ENCODE peak calls at places on chromosome 12, in four cellular contexts. J is neuronal stem cell, Q is mesenchymal stem cell, O is trophoblast cell. A is an unnamed sample.

GRCh38 chr12:12718853-12719252 is 1.7 kb downstream of the CDKN1B start:
- DNase-seq in J (no peak), Q (peak), O (no peak), A (no peak)

GRCh38 chr12:117513353-117513752 is 151.9 kb upstream of the NOS1 start:
- DNase-seq in J (no peak), Q (no peak), O (no peak), A (no peak)

GRCh38 chr12:107580750-107581529 is 104.7 kb upstream of the PWP1 start:
- DNase-seq in J (peak), Q (no peak), O (no peak), A (peak)

GRCh38 chr12:18706798-18707197 is 31.0 kb downstream of the PLCZ1 start:
- DNase-seq in J (no peak), Q (no peak), O (no peak), A (no peak)

GRCh38 chr12:116053479-116054195 is 223.9 kb downstream of the MED13L start:
- DNase-seq in J (no peak), Q (peak), O (no peak), A (no peak)

GRCh38 chr12:40775681-40776080 is 83.4 kb downstream of the CNTN1 start:
- DNase-seq in J (no peak), Q (no peak), O (no peak), A (no peak)

GRCh38 chr12:96108321-96108720 is 72.9 kb upstream of the LTA4H start:
- DNase-seq in J (no peak), Q (no peak), O (no peak), A (peak)

GRCh38 chr12:32896438-32897275 is at the start of gene PKP2:
- DNase-seq in J (peak), Q (peak), O (peak), A (peak)

GRCh38 chr12:94710933-94711332 is 60.6 kb upstream of the TMCC3 start:
- DNase-seq in J (no peak), Q (no peak), O (no peak), A (peak)

GRCh38 chr12:104467346-104467837 is 10.6 kb downstream of the CHST11 start:
- DNase-seq in J (no peak), Q (no peak), O (no peak), A (no peak)

GRCh38 chr12:105273601-105274000 is 37.6 kb upstream of the APPL2 start:
- DNase-seq in J (no peak), Q (no peak), O (no peak), A (no peak)

GRCh38 chr12:80655751-80656150 is 51.7 kb upstream of the MYF6 start:
- DNase-seq in J (no peak), Q (no peak), O (no peak), A (no peak)

GRCh38 chr12:3352230-3352629 is 138.8 kb upstream of the PRMT8 start:
- DNase-seq in J (no peak), Q (no peak), O (no peak), A (no peak)

DNA sequence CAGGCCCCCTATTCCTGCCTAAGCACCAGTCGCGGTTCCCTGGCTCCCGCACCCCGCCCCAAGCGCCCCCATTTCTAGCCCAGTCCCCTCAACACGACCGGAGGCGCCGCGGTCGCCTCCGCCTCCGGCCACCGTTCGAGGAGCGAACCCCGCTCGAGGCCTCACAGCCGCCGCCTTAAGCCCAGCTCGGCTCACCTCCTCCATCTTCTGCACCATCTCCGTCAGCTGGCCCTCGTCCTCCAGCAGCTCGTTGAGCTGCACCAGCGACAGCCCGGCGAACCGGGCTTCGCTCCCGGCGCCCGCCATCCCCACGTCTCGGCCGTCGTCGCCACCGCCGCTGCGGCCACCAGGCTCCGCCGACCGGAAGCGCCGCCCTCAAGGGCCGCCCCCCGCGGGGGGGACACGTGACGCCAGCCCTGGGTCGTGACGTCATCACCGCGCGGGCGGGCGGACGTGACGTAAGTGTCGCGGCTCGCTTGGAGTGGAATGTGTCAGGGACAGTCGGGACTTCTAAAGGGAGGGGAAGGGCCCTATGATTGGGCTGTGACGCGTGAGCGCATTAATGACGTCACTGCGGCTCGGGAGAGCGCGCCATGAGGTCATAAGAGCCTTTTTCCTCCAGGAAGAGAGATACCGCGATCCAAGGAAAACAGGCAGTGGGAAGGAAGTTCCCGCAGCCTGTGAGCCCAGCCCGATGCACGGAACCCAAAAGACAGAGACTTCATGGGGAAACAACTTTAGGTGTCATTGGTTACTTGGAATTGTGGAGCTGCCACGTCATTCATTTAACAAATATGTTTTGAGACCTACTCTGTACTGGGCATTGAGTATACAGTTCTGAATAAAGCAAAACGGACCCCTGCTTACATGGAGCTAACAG is at the start of gene VPS37B:
- DNase-seq in J (peak), Q (peak), O (peak), A (peak)
- H3K23ac ChIP-seq in J (peak), Q (peak), O (peak), A (no peak)

GRCh38 chr12:11623382-11623781 is 26.1 kb upstream of the ETV6 start:
- DNase-seq in J (no peak), Q (peak), O (peak), A (no peak)

GRCh38 chr12:11624126-11624525 is 25.3 kb upstream of the ETV6 start:
- DNase-seq in J (no peak), Q (no peak), O (no peak), A (no peak)

GRCh38 chr12:11621797-11622423 is 27.6 kb upstream of the ETV6 start:
- DNase-seq in J (no peak), Q (peak), O (no peak), A (peak)

GRCh38 chr12:11628353-11628752 is 21.1 kb upstream of the ETV6 start:
- DNase-seq in J (no peak), Q (no peak), O (no peak), A (no peak)

DNA sequence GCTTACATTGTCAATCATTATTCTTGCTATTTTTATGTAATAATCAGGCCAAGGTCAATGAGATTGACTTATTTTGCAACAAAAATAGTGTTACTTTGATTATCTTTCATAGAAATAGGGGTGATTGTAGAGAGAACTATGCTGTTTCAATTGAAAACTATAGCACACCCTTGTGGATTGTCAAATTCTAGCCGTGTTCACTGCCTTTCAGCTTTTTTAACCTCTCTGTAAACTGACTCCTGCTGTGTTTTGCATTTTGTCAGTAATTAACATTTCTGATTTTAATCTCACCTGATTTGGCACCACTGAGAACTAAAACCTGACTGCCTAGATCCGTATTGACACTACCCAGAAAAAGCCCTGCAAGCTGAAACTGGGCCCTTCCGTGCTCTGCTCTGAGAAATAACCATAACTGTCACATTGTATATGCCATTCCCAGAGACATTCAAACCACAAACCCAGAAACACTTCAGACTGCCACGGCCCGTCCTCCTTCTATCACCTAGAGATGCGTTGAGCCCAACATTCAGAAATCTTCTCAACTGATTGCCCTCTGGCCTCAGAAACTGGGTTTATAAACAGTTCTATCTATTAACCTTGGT is 26.6 kb upstream of the ETV6 start:
- DNase-seq in J (no peak), Q (peak), O (no peak), A (no peak)
- H2BK12ac ChIP-seq in J (no peak), Q (no peak), O (no peak), A (no peak)

DNA sequence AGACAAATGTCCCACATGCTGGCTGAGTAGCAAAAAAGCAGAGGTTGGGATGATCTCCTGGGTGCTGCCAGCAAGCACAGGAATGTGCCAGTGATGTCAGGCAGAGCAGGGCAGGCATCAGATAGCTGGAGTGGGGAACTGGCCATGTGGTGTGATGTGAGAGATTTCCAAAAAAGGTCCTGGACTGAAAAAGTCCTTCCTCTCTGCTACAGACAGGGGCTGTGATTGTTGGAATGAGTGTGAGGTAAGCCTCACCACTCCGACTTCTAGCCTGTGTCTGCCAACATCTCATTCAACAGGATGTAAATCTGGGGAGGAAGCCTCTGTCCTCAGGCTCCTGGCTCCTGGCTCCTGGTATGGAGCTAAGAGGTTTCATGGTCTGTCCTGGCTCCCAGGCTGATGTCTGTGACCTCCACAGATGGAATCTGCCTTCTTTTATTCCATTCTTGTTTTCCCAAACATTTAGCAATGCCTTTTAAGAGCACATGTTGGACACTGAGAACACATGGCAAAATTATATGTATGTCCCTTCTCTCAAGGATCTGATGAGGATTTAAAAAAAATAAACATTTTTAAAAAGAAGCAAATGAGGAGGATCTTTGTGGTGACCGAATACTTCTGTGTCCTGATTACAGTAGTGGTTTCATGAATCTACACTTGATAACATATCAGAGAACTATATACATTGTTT is 50.1 kb upstream of the STK38L start:
- DNase-seq in J (no peak), Q (peak), O (no peak), A (no peak)
- H3K18ac ChIP-seq in J (no peak), Q (peak), O (no peak), A (no peak)

GRCh38 chr12:26007563-26007962 is 49.1 kb downstream of the RASSF8 start:
- DNase-seq in J (no peak), Q (no peak), O (no peak), A (no peak)

GRCh38 chr12:26010293-26010821 is 51.9 kb downstream of the RASSF8 start:
- DNase-seq in J (no peak), Q (no peak), O (no peak), A (no peak)

GRCh38 chr12:26011099-26011498 is 52.6 kb downstream of the RASSF8 start:
- DNase-seq in J (no peak), Q (peak), O (no peak), A (no peak)

GRCh38 chr12:26014085-26014484 is 55.6 kb downstream of the RASSF8 start:
- DNase-seq in J (no peak), Q (no peak), O (no peak), A (no peak)

GRCh38 chr12:26009593-26009992 is 51.1 kb downstream of the RASSF8 start:
- DNase-seq in J (no peak), Q (no peak), O (peak), A (no peak)
- H3K23ac ChIP-seq in J (no peak), Q (no peak), O (no peak), A (no peak)

GRCh38 chr12:113725557-113725876 is 240.6 kb downstream of the RBM19 start:
- DNase-seq in J (no peak), Q (no peak), O (no peak), A (no peak)
- H2BK12ac ChIP-seq in J (no peak), Q (no peak), O (no peak), A (no peak)

DNA sequence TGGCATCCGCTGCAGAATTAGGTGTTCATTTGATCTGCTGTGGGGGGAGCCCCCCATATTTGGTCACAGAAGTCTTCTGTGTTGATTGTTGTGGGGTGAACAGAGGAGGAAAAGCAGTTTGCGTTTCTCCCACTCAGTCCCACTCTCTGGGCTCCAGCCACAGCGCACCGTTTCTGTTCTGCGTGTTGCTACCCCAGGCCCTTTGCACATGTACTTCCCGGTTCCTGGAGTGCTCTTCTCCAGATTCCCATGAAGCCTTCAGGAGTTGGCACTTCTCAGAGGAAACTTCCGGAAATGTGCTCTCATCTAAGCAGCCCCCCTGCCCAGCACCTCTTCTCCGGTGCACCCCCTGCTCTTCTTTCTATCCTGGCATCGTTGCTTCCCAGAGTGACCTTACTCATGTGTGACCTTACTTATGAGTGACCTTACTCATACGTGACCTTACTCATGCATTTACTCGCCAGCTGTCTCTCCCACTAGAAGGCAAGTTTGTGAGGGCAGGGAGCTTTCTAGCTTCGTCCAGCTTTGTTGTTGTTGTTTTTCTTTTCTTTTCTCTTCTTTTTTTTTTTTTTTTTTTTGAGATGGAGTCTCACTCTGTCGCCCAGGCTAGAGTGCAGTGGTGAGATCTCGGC is 93.7 kb downstream of the SCARB1 start:
- DNase-seq in J (no peak), Q (no peak), O (no peak), A (no peak)
- H3K18ac ChIP-seq in J (no peak), Q (peak), O (no peak), A (no peak)

DNA sequence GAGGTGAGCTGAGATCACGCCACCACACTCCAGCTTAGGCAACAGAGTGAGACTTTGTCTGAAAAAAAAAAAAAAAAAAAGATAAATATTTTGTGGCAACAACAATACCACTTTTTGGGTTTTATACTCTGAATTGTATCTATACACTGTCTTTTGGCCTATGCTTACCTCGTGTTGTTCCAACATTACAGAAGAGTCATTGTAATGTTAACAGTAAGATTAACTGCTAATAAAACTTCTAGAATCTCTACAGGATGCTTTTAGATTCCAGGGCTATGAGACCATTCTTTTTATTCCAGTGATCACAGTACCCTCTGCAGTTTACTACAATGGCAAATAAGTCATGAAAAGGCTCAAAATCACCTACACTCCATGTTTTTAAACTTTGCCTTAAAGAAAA is 11.6 kb downstream of the IFT81 start:
- DNase-seq in J (no peak), Q (no peak), O (no peak), A (no peak)
- H3K23ac ChIP-seq in J (no peak), Q (no peak), O (no peak), A (no peak)